ENCODE peak calls at places on chromosomes 3 and 15, in six cellular contexts. G is SJSA1; M is cardiac muscle cell; S is neural progenitor cell; O is tibial nerve; C is CD8-positive, alpha-beta T cell. E is an unnamed sample.

GRCh38 chr3:50610181-50610971 is 1.2 kb downstream of the CISH start:
- DNase-seq in G (no peak), C (no peak), S (no peak), M (no peak), O (no peak), E (no peak)

GRCh38 chr3:141330235-141330634 is 38.1 kb upstream of the ZBTB38 start:
- DNase-seq in M (no peak), O (no peak), G (no peak), S (no peak), C (no peak), E (no peak)

GRCh38 chr3:94524102-94524922 is 461.5 kb downstream of the NSUN3 start:
- DNase-seq in O (no peak), G (no peak), S (peak), C (no peak), M (peak), E (no peak)

GRCh38 chr3:181707980-181708379 is 3.7 kb upstream of the SOX2 start:
- DNase-seq in S (peak), G (no peak), M (no peak), O (no peak), C (no peak), E (no peak)

GRCh38 chr3:110420158-110420641 is 651.4 kb upstream of the NECTIN3 start:
- DNase-seq in C (no peak), S (no peak), O (no peak), M (no peak), G (no peak), E (no peak)

GRCh38 chr3:136860541-136860940 is 1.5 kb upstream of the NCK1 start:
- DNase-seq in S (peak), G (no peak), M (peak), O (no peak), C (no peak), E (no peak)

GRCh38 chr3:53016236-53016635 is 29.6 kb downstream of the SFMBT1 start:
- DNase-seq in C (no peak), S (no peak), O (no peak), G (no peak), M (no peak), E (no peak)

GRCh38 chr15:74011610-74012009 is 17.1 kb downstream of the PML start:
- DNase-seq in M (no peak), O (peak), C (no peak), S (no peak), G (no peak), E (peak)

GRCh38 chr15:32877201-32877600 is 159.4 kb downstream of the GREM1 start:
- DNase-seq in M (no peak), S (no peak), O (no peak), C (no peak), G (no peak), E (no peak)

GRCh38 chr3:117692416-117692995 is 982.9 kb downstream of the TUSC7 start:
- DNase-seq in O (no peak), G (no peak), C (no peak), M (no peak), S (no peak), E (no peak)

GRCh38 chr3:45978348-45978747 is 17.3 kb downstream of the FYCO1 start:
- DNase-seq in M (no peak), O (no peak), S (no peak), C (no peak), G (no peak), E (no peak)

GRCh38 chr3:186277268-186277909 is 84.6 kb downstream of the DGKG start:
- DNase-seq in O (peak), C (no peak), S (peak), M (peak), G (no peak), E (peak)

GRCh38 chr3:123419850-123420292 is 29.0 kb downstream of the ADCY5 start:
- DNase-seq in G (no peak), O (no peak), C (no peak), S (no peak), M (no peak), E (peak)

GRCh38 chr3:5136619-5137429 is 14.7 kb downstream of the ARL8B start:
- DNase-seq in C (no peak), O (no peak), M (peak), G (no peak), S (peak), E (no peak)

GRCh38 chr15:85625856-85626255 is 168.9 kb downstream of the KLHL25 start:
- DNase-seq in S (no peak), G (no peak), O (no peak), M (no peak), C (peak), E (no peak)

GRCh38 chr15:42640103-42640502 is 64.7 kb downstream of the STARD9 start:
- DNase-seq in M (no peak), C (no peak), G (no peak), O (no peak), S (no peak), E (no peak)

GRCh38 chr3:197183582-197183981 is 114.8 kb downstream of the DLG1 start:
- DNase-seq in C (no peak), G (no peak), M (no peak), S (peak), O (no peak), E (no peak)

GRCh38 chr15:88388702-88389101 is 78.5 kb downstream of the MRPL46 start:
- DNase-seq in S (peak), M (no peak), O (no peak), G (no peak), C (no peak), E (no peak)

GRCh38 chr15:95929232-95929846 is 401.2 kb upstream of the NR2F2 start:
- DNase-seq in M (no peak), O (no peak), G (no peak), C (no peak), S (no peak), E (no peak)

GRCh38 chr15:90126457-90127435 is 24.5 kb upstream of the IDH2 start:
- DNase-seq in G (no peak), S (peak), M (peak), O (no peak), C (no peak), E (peak)

GRCh38 chr15:74128785-74129350 is 1.5 kb upstream of the ISLR2 start:
- DNase-seq in S (peak), G (no peak), C (no peak), O (no peak), M (no peak), E (no peak)

GRCh38 chr3:155497930-155498647 is 204.6 kb upstream of the STRIT1 start:
- DNase-seq in G (peak), C (no peak), S (no peak), M (no peak), O (no peak), E (no peak)

GRCh38 chr3:130905551-130905950 is 11.7 kb downstream of the ATP2C1 start:
- DNase-seq in S (no peak), G (no peak), C (no peak), M (no peak), O (no peak), E (no peak)

GRCh38 chr3:61354604-61355003 is 103.4 kb upstream of the FHIT start:
- DNase-seq in G (no peak), M (no peak), S (no peak), C (no peak), O (no peak), E (no peak)

GRCh38 chr3:58801541-58801940 is 135.0 kb upstream of the FAM3D start:
- DNase-seq in G (no peak), M (peak), S (no peak), C (no peak), O (no peak), E (no peak)

GRCh38 chr15:48855501-48856440 is 22.2 kb upstream of the EID1 start:
- DNase-seq in G (no peak), C (no peak), M (peak), O (peak), S (peak), E (no peak)

GRCh38 chr15:48601095-48601494 is 44.4 kb downstream of the FBN1 start:
- DNase-seq in O (no peak), C (no peak), S (no peak), M (no peak), G (no peak), E (no peak)

GRCh38 chr15:60795889-60796288 is 316.9 kb upstream of the ICE2 start:
- DNase-seq in O (no peak), C (no peak), S (no peak), M (no peak), G (no peak), E (no peak)

GRCh38 chr15:80093854-80094418 is 34.5 kb downstream of the ZFAND6 start:
- DNase-seq in G (no peak), M (peak), S (peak), O (no peak), C (no peak), E (peak)

GRCh38 chr15:65258863-65259262 is 27.8 kb downstream of the PARP16 start:
- DNase-seq in M (no peak), G (no peak), C (no peak), S (no peak), O (no peak), E (no peak)

GRCh38 chr3:12369598-12369997 is 80.7 kb downstream of the PPARG start:
- DNase-seq in M (no peak), C (no peak), G (no peak), O (no peak), S (no peak), E (no peak)

GRCh38 chr15:50823281-50823680 is 57.8 kb upstream of the SPPL2A start:
- DNase-seq in S (no peak), C (no peak), O (no peak), G (no peak), M (no peak), E (no peak)
- H3K27ac ChIP-seq in S (no peak), C (no peak), O (no peak), G (no peak), M (no peak), E (no peak)

GRCh38 chr3:24545917-24546316 is 51.3 kb upstream of the THRB start:
- DNase-seq in C (no peak), M (no peak), S (no peak), O (peak), G (no peak), E (peak)
- H3K4me3 ChIP-seq in C (no peak), M (no peak), S (no peak), O (no peak), G (no peak), E (no peak)

GRCh38 chr15:91535856-91536500 is 317.5 kb upstream of the SLCO3A1 start:
- DNase-seq in M (no peak), G (no peak), O (no peak), C (no peak), S (no peak), E (no peak)
- H3K27ac ChIP-seq in M (no peak), G (no peak), O (peak), C (no peak), S (no peak), E (peak)

GRCh38 chr3:28907616-28908015 is 373.3 kb upstream of the RBMS3 start:
- DNase-seq in G (no peak), O (no peak), M (no peak), S (no peak), C (no peak), E (no peak)

GRCh38 chr3:28916713-28917499 is 364.0 kb upstream of the RBMS3 start:
- DNase-seq in G (peak), S (peak), M (peak), O (peak), C (no peak), E (peak)

GRCh38 chr3:28915711-28916481 is 365.0 kb upstream of the RBMS3 start:
- DNase-seq in C (no peak), M (peak), O (peak), S (peak), G (peak), E (peak)

GRCh38 chr3:28906561-28907310 is 374.1 kb upstream of the RBMS3 start:
- DNase-seq in C (no peak), G (no peak), M (no peak), O (no peak), S (no peak), E (no peak)

GRCh38 chr3:28912120-28912885 is 368.6 kb upstream of the RBMS3 start:
- DNase-seq in G (no peak), O (no peak), C (no peak), S (no peak), M (no peak), E (no peak)
- H3K4me3 ChIP-seq in G (no peak), O (no peak), C (no peak), S (no peak), M (no peak), E (no peak)

GRCh38 chr3:158642474-158643210 is 1.7 kb upstream of the GFM1 start:
- DNase-seq in M (no peak), S (no peak), C (no peak), O (no peak), G (no peak), E (no peak)
- H3K27ac ChIP-seq in M (no peak), S (no peak), C (no peak), O (no peak), G (no peak), E (no peak)

DNA sequence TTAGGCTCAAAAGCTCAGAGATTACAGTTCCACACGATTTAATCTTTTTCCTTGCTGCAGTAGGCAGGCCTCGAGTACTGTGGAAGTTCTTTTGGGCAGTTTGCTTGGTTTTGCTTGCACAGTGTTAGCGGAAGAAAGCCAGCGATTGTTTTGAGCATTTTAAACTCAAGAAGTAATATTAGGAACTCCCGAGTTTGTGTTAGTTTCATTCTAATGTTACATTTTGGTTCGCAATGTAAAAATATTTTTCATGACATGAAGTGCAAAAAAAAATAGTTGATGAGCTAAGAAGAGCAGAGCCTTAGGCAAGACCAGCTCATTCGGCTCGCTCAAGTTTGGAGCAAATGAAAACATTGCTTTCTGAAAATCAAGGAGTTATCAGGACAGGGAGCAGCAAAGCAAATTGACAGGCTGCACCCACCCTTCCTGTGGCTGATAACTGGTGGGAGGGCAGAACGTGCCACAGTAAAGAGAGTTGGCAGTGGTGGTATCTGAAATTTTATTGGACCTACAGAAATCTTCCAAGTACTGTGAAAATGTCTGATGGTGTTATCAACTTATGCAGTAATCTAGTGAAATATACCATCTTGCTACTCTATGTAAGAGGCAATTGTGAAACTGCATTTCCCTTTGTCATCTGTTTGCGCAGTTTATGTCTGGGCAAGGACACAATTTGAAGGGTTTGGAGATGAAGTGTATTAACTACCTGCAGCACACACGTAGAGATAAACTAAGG is 1.4 kb downstream of the PLCL2 start:
- DNase-seq in M (no peak), S (no peak), G (no peak), O (no peak), C (no peak), E (no peak)
- H3K4me3 ChIP-seq in M (peak), S (peak), G (peak), O (peak), C (peak), E (peak)